ENCODE peak calls at places on chromosomes 3 and 15, in five cellular contexts. One of them, this sample, is unnamed.
A peak's percentile ranks its signal among the peaks of the same experiment; 100 is the strongest.

GRCh38 chr15:67196672-67197363 is 57.6 kb downstream of the AAGAB start:
- DNase-seq in endothelial cell of umbilical vein: peak; percentile 28
- DNase-seq in Panc1: no peak
- DNase-seq in HCT116: no peak
- DNase-seq in K562: no peak
- DNase-seq in this sample: no peak

GRCh38 chr15:70589221-70589620 is 174.1 kb downstream of the UACA start:
- DNase-seq in endothelial cell of umbilical vein: no peak
- DNase-seq in Panc1: no peak
- DNase-seq in HCT116: no peak
- DNase-seq in K562: no peak
- DNase-seq in this sample: no peak

GRCh38 chr3:76753599-76753998 is 286.3 kb upstream of the ROBO2 start:
- DNase-seq in endothelial cell of umbilical vein: no peak
- DNase-seq in Panc1: no peak
- DNase-seq in HCT116: no peak
- DNase-seq in K562: no peak
- DNase-seq in this sample: no peak

GRCh38 chr15:67521770-67522568 is 1.0 kb downstream of the C15orf61 start:
- DNase-seq in endothelial cell of umbilical vein: peak; percentile 57
- DNase-seq in Panc1: no peak
- DNase-seq in HCT116: no peak
- DNase-seq in K562: no peak
- DNase-seq in this sample: no peak

GRCh38 chr3:73508330-73508954 is 116.3 kb downstream of the PDZRN3 start:
- DNase-seq in endothelial cell of umbilical vein: peak; percentile 43
- DNase-seq in Panc1: peak; percentile 18
- DNase-seq in HCT116: peak; percentile 27
- DNase-seq in K562: peak; percentile 41
- DNase-seq in this sample: no peak

GRCh38 chr3:127170794-127171193 is 22.1 kb upstream of the PRR23E start:
- DNase-seq in endothelial cell of umbilical vein: no peak
- DNase-seq in Panc1: no peak
- DNase-seq in HCT116: no peak
- DNase-seq in K562: no peak
- DNase-seq in this sample: no peak

GRCh38 chr15:26081758-26082068 is 218.6 kb upstream of the ATP10A start:
- DNase-seq in endothelial cell of umbilical vein: no peak
- DNase-seq in Panc1: no peak
- DNase-seq in HCT116: no peak
- DNase-seq in K562: no peak
- DNase-seq in this sample: no peak

GRCh38 chr3:190019840-190020239 is 100.9 kb downstream of the P3H2 start:
- DNase-seq in endothelial cell of umbilical vein: no peak
- DNase-seq in Panc1: no peak
- DNase-seq in HCT116: no peak
- DNase-seq in K562: no peak
- DNase-seq in this sample: no peak

GRCh38 chr3:194312743-194313281 is 38.3 kb downstream of the CPN2 start:
- DNase-seq in endothelial cell of umbilical vein: no peak
- DNase-seq in Panc1: no peak
- DNase-seq in HCT116: no peak
- DNase-seq in K562: no peak
- DNase-seq in this sample: no peak

DNA sequence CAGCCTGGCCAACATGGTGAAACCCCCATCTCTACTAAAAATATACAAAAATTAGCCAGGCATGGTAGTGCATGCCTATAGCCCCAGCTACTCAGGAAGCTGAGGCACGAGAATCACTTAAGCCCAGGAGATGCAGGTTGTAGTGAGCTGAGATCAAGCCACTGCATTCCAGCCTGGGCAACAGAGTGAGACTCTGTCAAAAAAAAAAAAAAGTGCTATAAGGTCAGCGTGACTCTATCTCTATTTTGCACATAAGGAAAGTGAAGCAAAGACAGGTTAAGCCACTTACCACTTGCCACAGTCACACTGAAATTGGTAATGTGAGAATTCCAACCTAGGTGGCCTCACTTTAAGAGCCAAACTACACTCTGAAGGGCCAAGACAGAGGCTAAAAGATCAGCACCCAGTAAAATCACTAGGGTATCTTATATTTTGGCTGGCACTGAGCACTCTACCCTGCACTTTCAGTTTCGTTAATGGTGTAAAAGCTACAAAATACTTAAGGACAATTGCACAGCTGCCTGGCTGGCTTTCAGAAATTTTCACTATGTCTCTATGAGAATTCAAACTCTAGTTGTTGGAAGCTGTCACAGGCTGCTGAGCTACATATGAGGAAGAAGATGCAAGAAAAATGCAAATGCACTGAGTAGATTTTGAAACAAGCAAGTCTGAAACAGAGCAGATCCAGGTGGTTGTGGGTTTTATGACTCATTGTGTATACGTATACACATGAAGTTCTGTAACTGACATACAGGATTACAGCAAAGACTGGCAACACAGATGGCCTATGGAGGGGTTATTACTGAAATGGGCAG is 32.7 kb downstream of the TRANK1 start:
- DNase-seq in endothelial cell of umbilical vein: peak; percentile 20
- DNase-seq in Panc1: no peak
- DNase-seq in HCT116: no peak
- DNase-seq in K562: no peak
- DNase-seq in this sample: no peak
- H3K27ac ChIP-seq in endothelial cell of umbilical vein: no peak overlapping the region
- H3K27ac ChIP-seq in Panc1: no peak overlapping the region
- H3K27ac ChIP-seq in HCT116: no peak overlapping the region
- H3K27ac ChIP-seq in K562: peak overlapping the region; percentile 49
- H3K27ac ChIP-seq in this sample: no peak overlapping the region

GRCh38 chr15:33742807-33743206 is 225.5 kb upstream of the CHRM5 start:
- DNase-seq in endothelial cell of umbilical vein: no peak
- DNase-seq in Panc1: no peak
- DNase-seq in HCT116: no peak
- DNase-seq in K562: no peak
- DNase-seq in this sample: no peak
- TF ChIP-seq POLR2AphosphoS5 in endothelial cell of umbilical vein: no peak
- TF ChIP-seq POLR2AphosphoS5 in Panc1: no peak
- TF ChIP-seq POLR2AphosphoS5 in HCT116: no peak
- TF ChIP-seq POLR2AphosphoS5 in K562: no peak
- TF ChIP-seq POLR2AphosphoS5 in this sample: no peak

GRCh38 chr3:23548706-23549105 is 257.0 kb upstream of the UBE2E1 start:
- DNase-seq in endothelial cell of umbilical vein: no peak
- DNase-seq in Panc1: no peak
- DNase-seq in HCT116: no peak
- DNase-seq in K562: no peak
- DNase-seq in this sample: no peak
- H3K27ac ChIP-seq in endothelial cell of umbilical vein: no peak overlapping the region
- H3K27ac ChIP-seq in Panc1: no peak overlapping the region
- H3K27ac ChIP-seq in HCT116: no peak overlapping the region
- H3K27ac ChIP-seq in K562: no peak overlapping the region
- H3K27ac ChIP-seq in this sample: no peak overlapping the region

GRCh38 chr3:14378415-14378814 is 24.0 kb upstream of the SLC6A6 start:
- DNase-seq in endothelial cell of umbilical vein: no peak
- DNase-seq in Panc1: no peak
- DNase-seq in HCT116: no peak
- DNase-seq in K562: no peak
- DNase-seq in this sample: no peak
- TF ChIP-seq POLR2AphosphoS5 in endothelial cell of umbilical vein: no peak
- TF ChIP-seq POLR2AphosphoS5 in Panc1: no peak
- TF ChIP-seq POLR2AphosphoS5 in HCT116: no peak
- TF ChIP-seq POLR2AphosphoS5 in K562: no peak
- TF ChIP-seq POLR2AphosphoS5 in this sample: no peak

GRCh38 chr3:70728311-70728710 is 415.9 kb upstream of the MDFIC2 start:
- DNase-seq in endothelial cell of umbilical vein: no peak
- DNase-seq in Panc1: no peak
- DNase-seq in HCT116: no peak
- DNase-seq in K562: no peak
- DNase-seq in this sample: no peak

GRCh38 chr3:70729845-70730244 is 417.4 kb upstream of the MDFIC2 start:
- DNase-seq in endothelial cell of umbilical vein: no peak
- DNase-seq in Panc1: no peak
- DNase-seq in HCT116: no peak
- DNase-seq in K562: no peak
- DNase-seq in this sample: no peak

GRCh38 chr3:70722018-70722417 is 409.6 kb upstream of the MDFIC2 start:
- DNase-seq in endothelial cell of umbilical vein: no peak
- DNase-seq in Panc1: no peak
- DNase-seq in HCT116: no peak
- DNase-seq in K562: no peak
- DNase-seq in this sample: no peak

GRCh38 chr3:70726966-70727365 is 414.5 kb upstream of the MDFIC2 start:
- DNase-seq in endothelial cell of umbilical vein: no peak
- DNase-seq in Panc1: no peak
- DNase-seq in HCT116: no peak
- DNase-seq in K562: no peak
- DNase-seq in this sample: no peak

GRCh38 chr3:70726096-70726745 is 413.8 kb upstream of the MDFIC2 start:
- DNase-seq in endothelial cell of umbilical vein: no peak
- DNase-seq in Panc1: no peak
- DNase-seq in HCT116: no peak
- DNase-seq in K562: no peak
- DNase-seq in this sample: no peak
- H3K27ac ChIP-seq in endothelial cell of umbilical vein: no peak overlapping the region
- H3K27ac ChIP-seq in Panc1: no peak overlapping the region
- H3K27ac ChIP-seq in HCT116: no peak overlapping the region
- H3K27ac ChIP-seq in K562: no peak overlapping the region
- H3K27ac ChIP-seq in this sample: no peak overlapping the region

GRCh38 chr15:80818996-80819395 is 39.8 kb downstream of the CEMIP start:
- DNase-seq in endothelial cell of umbilical vein: no peak
- DNase-seq in Panc1: no peak
- DNase-seq in HCT116: no peak
- DNase-seq in K562: no peak
- DNase-seq in this sample: no peak

GRCh38 chr15:80822666-80823065 is 43.5 kb downstream of the CEMIP start:
- DNase-seq in endothelial cell of umbilical vein: no peak
- DNase-seq in Panc1: no peak
- DNase-seq in HCT116: no peak
- DNase-seq in K562: no peak
- DNase-seq in this sample: no peak

GRCh38 chr15:80817901-80818300 is 38.7 kb downstream of the CEMIP start:
- DNase-seq in endothelial cell of umbilical vein: no peak
- DNase-seq in Panc1: no peak
- DNase-seq in HCT116: no peak
- DNase-seq in K562: no peak
- DNase-seq in this sample: no peak

GRCh38 chr15:80823120-80823519 is 44.0 kb downstream of the CEMIP start:
- DNase-seq in endothelial cell of umbilical vein: no peak
- DNase-seq in Panc1: no peak
- DNase-seq in HCT116: no peak
- DNase-seq in K562: no peak
- DNase-seq in this sample: no peak

GRCh38 chr15:80820092-80820491 is 40.9 kb downstream of the CEMIP start:
- DNase-seq in endothelial cell of umbilical vein: no peak
- DNase-seq in Panc1: no peak
- DNase-seq in HCT116: no peak
- DNase-seq in K562: no peak
- DNase-seq in this sample: no peak
- TF ChIP-seq POLR2AphosphoS5 in endothelial cell of umbilical vein: no peak
- TF ChIP-seq POLR2AphosphoS5 in Panc1: no peak
- TF ChIP-seq POLR2AphosphoS5 in HCT116: no peak
- TF ChIP-seq POLR2AphosphoS5 in K562: no peak
- TF ChIP-seq POLR2AphosphoS5 in this sample: no peak

GRCh38 chr3:128342701-128343180 is 123.9 kb downstream of the DNAJB8 start:
- DNase-seq in endothelial cell of umbilical vein: no peak
- DNase-seq in Panc1: no peak
- DNase-seq in HCT116: no peak
- DNase-seq in K562: no peak
- DNase-seq in this sample: no peak

GRCh38 chr3:128344046-128344368 is 122.7 kb downstream of the DNAJB8 start:
- DNase-seq in endothelial cell of umbilical vein: no peak
- DNase-seq in Panc1: no peak
- DNase-seq in HCT116: no peak
- DNase-seq in K562: no peak
- DNase-seq in this sample: no peak

GRCh38 chr3:128341659-128342395 is 124.9 kb downstream of the DNAJB8 start:
- DNase-seq in endothelial cell of umbilical vein: no peak
- DNase-seq in Panc1: no peak
- DNase-seq in HCT116: no peak
- DNase-seq in K562: no peak
- DNase-seq in this sample: no peak

GRCh38 chr3:128345195-128345594 is 121.5 kb downstream of the DNAJB8 start:
- DNase-seq in endothelial cell of umbilical vein: no peak
- DNase-seq in Panc1: no peak
- DNase-seq in HCT116: no peak
- DNase-seq in K562: peak; percentile 66
- DNase-seq in this sample: no peak

GRCh38 chr3:128343287-128344045 is 123.2 kb downstream of the DNAJB8 start:
- DNase-seq in endothelial cell of umbilical vein: peak; percentile 88
- DNase-seq in Panc1: peak; percentile 7
- DNase-seq in HCT116: no peak
- DNase-seq in K562: peak; percentile 76
- DNase-seq in this sample: no peak
- H3K27ac ChIP-seq in endothelial cell of umbilical vein: peak overlapping the region; percentile 16
- H3K27ac ChIP-seq in Panc1: no peak overlapping the region
- H3K27ac ChIP-seq in HCT116: no peak overlapping the region
- H3K27ac ChIP-seq in K562: peak overlapping the region; percentile 83
- H3K27ac ChIP-seq in this sample: no peak overlapping the region

GRCh38 chr15:62407216-62407615 is 242.1 kb upstream of the C2CD4B start:
- DNase-seq in endothelial cell of umbilical vein: no peak
- DNase-seq in Panc1: no peak
- DNase-seq in HCT116: no peak
- DNase-seq in K562: no peak
- DNase-seq in this sample: no peak
- TF ChIP-seq POLR2AphosphoS5 in endothelial cell of umbilical vein: no peak
- TF ChIP-seq POLR2AphosphoS5 in Panc1: no peak
- TF ChIP-seq POLR2AphosphoS5 in HCT116: no peak
- TF ChIP-seq POLR2AphosphoS5 in K562: no peak
- TF ChIP-seq POLR2AphosphoS5 in this sample: no peak

This sample was measured in SK-N-MC.